ENCODE peak calls at places on chromosomes 4 and X, in four cellular contexts. B, O, F and K are unnamed samples.

GRCh38 chrX:17596546-17597205 is 140.6 kb upstream of the SCML1 start:
- DNase-seq in B (peak; percentile 43), O (no peak), F (no peak), K (no peak)

GRCh38 chr4:102430511-102430910 is 70.6 kb upstream of the NFKB1 start:
- DNase-seq in F (no peak), B (peak; percentile 24), O (no peak), K (no peak)

GRCh38 chr4:89434364-89434988 is 126.9 kb upstream of the GPRIN3 start:
- DNase-seq in B (peak; percentile 23), F (peak; percentile 64), O (no peak), K (no peak)

GRCh38 chr4:114479595-114479994 is 119.0 kb upstream of the UGT8 start:
- DNase-seq in O (no peak), F (no peak), B (no peak), K (no peak)

GRCh38 chr4:88230953-88231835 is 53.2 kb downstream of the PPM1K start:
- DNase-seq in O (no peak), B (no peak), F (no peak), K (no peak)

GRCh38 chr4:153432971-153433752 is 33.0 kb upstream of the TMEM131L start:
- DNase-seq in F (peak; percentile 94), O (peak; percentile 72), B (peak; percentile 83), K (peak; percentile 13)

GRCh38 chrX:21373001-21373400 is 1.2 kb upstream of the CNKSR2 start:
- DNase-seq in F (no peak), O (no peak), B (no peak), K (no peak)

GRCh38 chrX:81201692-81202412 is at the start of the genes HMGN5 and SH3BGRL:
- DNase-seq in F (peak; percentile 85), O (peak; percentile 80), B (peak; percentile 85), K (peak; percentile 8)

GRCh38 chr4:119641765-119642164 is 13.2 kb upstream of the PDE5A start:
- DNase-seq in F (no peak), B (no peak), O (no peak), K (no peak)

GRCh38 chrX:13533726-13534125 is 35.7 kb upstream of the EGFL6 start:
- DNase-seq in F (no peak), O (no peak), B (peak; percentile 8), K (no peak)

GRCh38 chr4:80529021-80529420 is 193.5 kb downstream of the CFAP299 start:
- DNase-seq in B (no peak), O (no peak), F (no peak), K (no peak)

GRCh38 chrX:2647627-2648026 is 43.5 kb upstream of the CD99 start:
- DNase-seq in O (no peak), B (no peak), F (no peak), K (no peak)

GRCh38 chr4:46886711-46887110 is 22.3 kb downstream of the COX7B2 start:
- DNase-seq in F (no peak), O (no peak), B (peak; percentile 4), K (no peak)

GRCh38 chrX:47958943-47959342 is 44.8 kb downstream of the ZNF182 start:
- DNase-seq in O (peak; percentile 36), F (peak; percentile 51), B (no peak), K (no peak)

GRCh38 chr4:23163649-23164436 is 471.1 kb downstream of the GBA3 start:
- DNase-seq in F (no peak), B (peak; percentile 61), O (no peak), K (no peak)

GRCh38 chrX:132373610-132374009 is 115.2 kb downstream of the MBNL3 start:
- DNase-seq in O (no peak), B (no peak), F (no peak), K (no peak)
- H3K4me1 ChIP-seq in O (no peaks in the 10 kb centered on the region), B (no peaks in the 10 kb centered on the region), F (no peaks in the 10 kb centered on the region), K (no peaks in the 10 kb centered on the region)

GRCh38 chr4:3316146-3316545 is 23.3 kb downstream of the RGS12 start:
- DNase-seq in F (no peak), O (peak; percentile 16), B (no peak), K (no peak)

GRCh38 chr4:3313556-3314228 is 20.9 kb downstream of the RGS12 start:
- DNase-seq in B (no peak), F (no peak), O (peak; percentile 22), K (no peak)

GRCh38 chr4:3315566-3315965 is 22.7 kb downstream of the RGS12 start:
- DNase-seq in F (no peak), B (no peak), O (peak; percentile 16), K (no peak)

GRCh38 chr4:3313139-3313538 is 20.3 kb downstream of the RGS12 start:
- DNase-seq in B (no peak), O (peak; percentile 14), F (no peak), K (no peak)

DNA sequence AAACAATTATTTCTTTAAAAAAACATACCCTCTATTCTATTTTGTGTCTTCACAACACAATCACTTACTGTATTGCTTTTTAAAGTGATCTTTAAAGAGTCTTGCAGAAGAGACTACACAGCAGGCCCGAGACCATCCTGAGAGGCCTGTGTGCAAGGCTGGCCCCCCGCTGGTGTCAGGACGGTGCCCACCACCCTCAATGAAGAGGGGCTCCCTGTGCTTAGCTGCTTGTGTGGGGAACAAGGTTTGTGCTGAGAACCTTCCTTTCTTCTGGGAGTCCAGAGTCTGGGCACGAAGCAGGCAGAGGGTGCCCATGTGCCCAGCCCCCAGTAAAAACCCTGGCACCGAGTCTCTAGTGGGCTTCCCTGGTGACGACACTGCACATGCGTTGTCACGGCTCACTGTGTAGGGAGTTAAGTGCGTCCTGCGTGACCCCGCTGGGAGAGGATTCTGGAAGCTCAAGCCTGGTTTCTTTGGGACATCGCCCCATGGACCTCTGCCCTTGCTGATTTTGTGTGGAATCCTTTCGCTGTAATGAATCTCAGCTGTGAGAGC is 22.0 kb downstream of the RGS12 start:
- DNase-seq in F (no peak), O (peak; percentile 16), B (no peak), K (no peak)
- H3K4me1 ChIP-seq in F (no peaks in the 10 kb centered on the region), O (no peaks in the 10 kb centered on the region), B (no peaks in the 10 kb centered on the region), K (peaks cover 19% of the 10 kb centered on the region)

GRCh38 chrX:136658151-136658550 is 10.2 kb downstream of the CD40LG start:
- DNase-seq in B (no peak), F (peak; percentile 2), O (no peak), K (no peak)
- H3K4me1 ChIP-seq in B (no peaks in the 10 kb centered on the region), F (peaks cover 14% of the 10 kb centered on the region), O (no peaks in the 10 kb centered on the region), K (no peaks in the 10 kb centered on the region)

DNA sequence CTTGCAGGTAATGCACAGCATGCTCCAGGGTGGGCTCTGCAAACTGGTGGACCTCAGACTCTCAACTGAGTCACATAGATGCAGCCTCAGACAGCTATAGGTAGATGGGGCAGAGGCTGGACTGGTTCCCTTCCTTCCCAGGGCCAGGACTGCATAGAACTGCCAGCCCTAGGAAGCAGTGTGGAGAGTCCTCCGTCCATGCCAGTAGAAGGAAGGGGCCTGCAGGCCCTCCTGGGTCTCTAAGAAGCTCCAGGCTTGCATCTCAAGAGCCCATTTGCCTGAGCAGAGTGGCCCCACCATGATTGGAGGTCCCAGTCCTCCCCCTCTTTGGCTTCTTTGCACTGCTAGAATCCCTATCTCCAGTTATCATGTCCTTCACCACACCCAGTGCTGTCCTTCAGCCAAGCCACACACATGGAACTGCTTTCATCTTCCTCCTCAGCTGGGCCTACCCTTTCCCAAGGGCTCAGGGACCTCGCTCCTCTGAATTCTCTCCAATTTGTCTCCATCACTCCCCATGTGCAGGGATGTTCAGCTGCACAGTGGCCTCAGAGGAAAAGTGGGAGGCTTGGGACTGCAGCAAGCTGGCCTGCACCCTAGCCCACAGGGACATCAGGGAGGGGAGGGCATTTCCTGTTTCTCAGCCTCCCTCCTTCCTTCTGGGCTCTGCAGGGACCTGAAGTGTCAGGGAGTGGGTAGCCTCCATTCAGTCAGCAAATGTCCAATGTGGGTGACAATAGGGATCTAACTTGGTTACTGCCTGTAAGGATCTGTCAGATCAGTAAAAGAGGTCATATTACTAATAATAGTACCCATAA is 146.0 kb downstream of the PJA1 start:
- DNase-seq in F (no peak), B (no peak), O (no peak), K (no peak)
- H3K4me1 ChIP-seq in F (no peaks in the 10 kb centered on the region), B (peaks cover 2% of the 10 kb centered on the region), O (no peaks in the 10 kb centered on the region), K (peaks cover 30% of the 10 kb centered on the region)

DNA sequence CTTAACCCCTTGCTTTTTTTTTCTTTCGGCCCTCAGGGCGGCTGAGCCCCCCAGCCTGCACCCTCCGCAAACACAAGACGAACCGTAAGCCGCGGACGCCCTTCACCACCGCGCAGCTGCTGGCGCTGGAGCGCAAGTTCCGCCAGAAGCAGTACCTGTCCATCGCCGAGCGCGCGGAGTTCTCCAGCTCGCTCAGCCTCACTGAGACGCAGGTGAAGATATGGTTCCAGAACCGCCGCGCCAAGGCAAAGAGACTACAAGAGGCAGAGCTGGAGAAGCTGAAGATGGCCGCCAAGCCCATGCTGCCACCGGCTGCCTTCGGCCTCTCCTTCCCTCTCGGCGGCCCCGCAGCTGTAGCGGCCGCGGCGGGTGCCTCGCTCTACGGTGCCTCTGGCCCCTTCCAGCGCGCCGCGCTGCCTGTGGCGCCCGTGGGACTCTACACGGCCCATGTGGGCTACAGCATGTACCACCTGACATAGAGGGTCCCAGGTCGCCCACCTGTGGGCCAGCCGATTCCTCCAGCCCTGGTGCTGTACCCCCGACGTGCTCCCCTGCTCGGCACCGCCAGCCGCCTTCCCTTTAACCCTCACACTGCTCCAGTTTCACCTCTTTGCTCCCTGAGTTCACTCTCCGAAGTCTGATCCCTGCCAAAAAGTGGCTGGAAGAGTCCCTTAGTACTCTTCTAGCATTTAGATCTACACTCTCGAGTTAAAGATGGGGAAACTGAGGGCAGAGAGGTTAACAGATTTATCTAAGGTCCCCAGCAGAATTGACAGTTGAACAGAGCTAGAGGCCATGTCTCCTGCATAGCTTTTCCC is 3.4 kb downstream of the MSX1 start:
- DNase-seq in B (no peak), F (no peak), O (no peak), K (no peak)
- H3K4me1 ChIP-seq in B (peaks cover 21% of the 10 kb centered on the region), F (no peaks in the 10 kb centered on the region), O (peaks cover 3% of the 10 kb centered on the region), K (peaks cover 82% of the 10 kb centered on the region)

GRCh38 chr4:2587215-2587823 is 50.9 kb downstream of the FAM193A start:
- DNase-seq in B (no peak), F (no peak), O (no peak), K (no peak)
- H3K4me1 ChIP-seq in B (no peaks in the 10 kb centered on the region), F (no peaks in the 10 kb centered on the region), O (no peaks in the 10 kb centered on the region), K (peaks cover 71% of the 10 kb centered on the region)

DNA sequence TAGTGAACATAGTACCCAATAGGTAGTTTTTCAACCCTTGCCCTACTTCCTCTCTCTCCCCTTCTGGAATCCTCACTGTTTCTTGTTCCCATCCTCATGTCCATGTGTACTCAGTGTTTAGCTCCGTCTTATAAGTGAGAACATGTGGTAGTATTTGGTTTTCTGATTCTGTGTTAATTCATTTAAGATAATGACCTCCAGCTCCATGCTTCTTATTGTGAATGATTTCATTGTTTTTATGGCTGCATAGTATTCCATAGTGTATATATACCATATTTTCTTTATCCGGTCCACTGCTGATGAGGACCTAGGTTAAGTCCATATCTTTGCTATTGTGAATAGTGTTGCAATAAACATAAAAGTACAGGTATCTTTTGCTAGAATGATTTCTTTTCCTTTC is 31.0 kb downstream of the IRF2 start:
- DNase-seq in O (no peak), F (no peak), B (no peak), K (no peak)
- H3K4me1 ChIP-seq in O (peaks cover 14% of the 10 kb centered on the region), F (peaks cover 2% of the 10 kb centered on the region), B (peaks cover 17% of the 10 kb centered on the region), K (peaks cover 34% of the 10 kb centered on the region)

DNA sequence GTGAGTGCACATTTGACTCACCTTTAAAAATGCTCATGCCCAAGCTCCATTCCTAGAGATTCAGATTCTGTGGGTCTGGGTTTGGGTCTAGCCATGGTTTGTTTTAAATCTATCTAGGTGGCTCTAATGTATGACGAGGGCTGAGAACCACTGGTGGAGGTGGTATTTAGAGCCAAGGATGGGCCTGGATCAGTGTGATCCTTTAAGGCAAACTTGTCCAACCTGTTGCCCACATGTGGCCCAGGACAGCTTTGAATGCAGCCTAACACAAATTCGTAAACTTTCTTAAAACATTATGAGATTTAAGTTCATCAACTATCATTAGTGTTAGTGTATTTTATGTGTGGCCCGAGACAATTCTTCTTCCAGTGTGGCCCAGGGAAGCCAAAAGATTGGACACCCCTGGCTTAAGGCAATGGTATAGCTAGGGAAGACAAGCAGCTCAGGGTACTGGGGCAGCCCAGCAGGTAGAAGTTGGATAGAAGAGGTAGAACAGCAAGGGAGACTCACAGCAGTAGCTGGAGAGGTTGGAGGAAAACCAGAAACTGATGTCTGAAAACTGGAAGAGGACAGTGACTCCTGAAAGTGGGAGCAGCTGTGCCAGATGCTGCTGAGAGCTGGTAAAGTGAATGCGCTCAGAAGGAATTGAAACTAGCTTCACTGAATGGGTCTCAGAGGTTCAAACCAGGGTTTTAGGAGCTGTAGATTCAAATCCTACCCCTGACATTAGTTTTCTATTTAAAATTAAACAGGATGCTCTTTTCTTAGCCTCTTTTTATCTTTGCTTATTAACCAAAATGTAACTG is 18.2 kb downstream of the ADD1 start:
- DNase-seq in B (no peak), O (no peak), F (no peak), K (no peak)
- H3K4me1 ChIP-seq in B (peaks cover 34% of the 10 kb centered on the region), O (peaks cover 18% of the 10 kb centered on the region), F (peaks cover 30% of the 10 kb centered on the region), K (peaks cover 31% of the 10 kb centered on the region)